ENCODE peak calls at places on chromosomes 5 and 9, in eight cellular contexts. G is astrocyte of the cerebellum, E is sigmoid colon, A is uterus, S is body of pancreas, C is right atrium auricular region, P is AG10803, D is kidney. Y is an unnamed sample.

GRCh38 chr9:23502004-23502403 is 324.0 kb downstream of the ELAVL2 start:
- DNase-seq in C (no peak), A (no peak), G (no peak), E (no peak), S (no peak), P (no peak), D (no peak), Y (no peak)

GRCh38 chr5:154937718-154938466 is at the start of gene GEMIN5:
- DNase-seq in A (peak), E (peak), G (peak), P (peak), D (peak), C (peak), S (peak), Y (peak)

GRCh38 chr9:120977321-120977720 is 50.7 kb upstream of the TRAF1 start:
- DNase-seq in A (no peak), S (no peak), C (no peak), P (no peak), D (no peak), G (no peak), E (no peak), Y (no peak)

GRCh38 chr5:84228266-84228665 is 156.4 kb downstream of the EDIL3 start:
- DNase-seq in S (no peak), G (no peak), A (no peak), C (no peak), P (no peak), E (no peak), D (no peak), Y (no peak)

GRCh38 chr5:125612356-125613149 is 810.7 kb upstream of the GRAMD2B start:
- DNase-seq in P (no peak), S (peak), A (no peak), D (peak), C (no peak), G (no peak), E (peak), Y (no peak)

GRCh38 chr5:85458319-85458718 is 1073.6 kb upstream of the EDIL3 start:
- DNase-seq in P (no peak), A (no peak), D (no peak), S (no peak), G (no peak), C (no peak), E (no peak), Y (no peak)

GRCh38 chr5:34474573-34475021 is 181.5 kb upstream of the RAI14 start:
- DNase-seq in P (peak), E (no peak), S (peak), A (no peak), D (no peak), C (no peak), G (peak), Y (no peak)

GRCh38 chr5:93581738-93582414 is 857 bp upstream of the NR2F1-AS1 start:
- DNase-seq in E (peak), D (no peak), A (no peak), S (no peak), P (peak), G (peak), C (no peak), Y (no peak)

GRCh38 chr9:113993838-113994540 is 84.1 kb downstream of the AMBP start:
- DNase-seq in P (peak), S (peak), G (peak), C (peak), E (peak), D (peak), A (peak), Y (peak)

GRCh38 chr5:60843693-60844428 is at the start of gene ELOVL7:
- DNase-seq in S (peak), C (no peak), E (no peak), G (no peak), D (peak), A (no peak), P (no peak), Y (peak)

GRCh38 chr5:147483961-147484707 is 25.7 kb downstream of the DPYSL3 start:
- DNase-seq in G (peak), S (peak), C (peak), A (peak), E (peak), D (no peak), P (peak), Y (peak)

GRCh38 chr9:71758277-71758676 is 10.0 kb downstream of the CEMIP2 start:
- DNase-seq in E (no peak), A (no peak), C (no peak), S (peak), P (no peak), D (no peak), G (no peak), Y (no peak)
- TF ChIP-seq CTCF in E (no peak), A (no peak), C (no peak), S (no peak), P (no peak), D (no peak), G (no peak), Y (no peak)

GRCh38 chr5:177494356-177495195 is 2.8 kb downstream of the PDLIM7 start:
- DNase-seq in G (peak), P (peak), C (peak), A (peak), D (peak), E (peak), S (peak), Y (peak)
- TF ChIP-seq CTCF in G (peak), P (peak), C (no peak), A (peak), D (peak), E (no peak), S (no peak), Y (peak)

GRCh38 chr9:130939405-130939941 is 426 bp upstream of the FIBCD1 start:
- DNase-seq in S (no peak), A (no peak), G (no peak), P (no peak), D (no peak), E (no peak), C (no peak), Y (no peak)
- TF ChIP-seq CTCF in S (no peak), A (no peak), G (no peak), P (no peak), D (no peak), E (no peak), C (no peak), Y (no peak)

DNA sequence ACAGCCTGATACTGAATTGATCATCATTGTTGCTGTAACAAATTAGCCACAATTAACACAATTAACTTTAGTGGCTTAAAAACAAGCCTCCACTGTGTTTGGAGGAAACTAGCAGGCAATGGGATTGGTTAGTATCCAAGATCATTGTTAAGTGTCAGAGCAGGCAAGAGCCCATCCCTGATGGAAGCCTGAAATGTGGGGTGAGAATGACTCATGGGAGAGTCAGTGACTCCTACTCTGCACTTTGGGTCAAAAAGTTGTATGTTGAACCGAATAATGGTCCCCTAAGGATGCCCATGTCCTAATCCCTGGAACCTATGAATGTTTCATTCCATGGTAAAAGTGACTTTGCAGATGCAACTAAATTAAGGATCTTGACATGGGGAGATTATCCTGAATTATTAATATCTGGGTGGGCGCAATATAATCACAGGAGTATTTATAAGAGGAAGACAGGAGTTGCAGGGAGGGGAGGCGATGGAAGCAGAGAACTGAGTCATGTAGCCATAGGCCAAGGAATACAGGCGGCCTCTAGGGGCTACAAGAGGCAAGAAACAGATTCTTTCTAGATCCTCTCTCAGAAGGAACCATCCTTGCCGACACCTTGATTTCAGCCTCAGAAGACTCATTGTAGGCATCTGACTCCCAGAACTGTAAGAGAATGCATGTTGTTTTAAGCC is 28.8 kb downstream of the ALG2 start:
- DNase-seq in E (no peak), G (no peak), P (no peak), S (no peak), A (no peak), C (no peak), D (no peak), Y (no peak)
- TF ChIP-seq CTCF in E (no peak), G (peak), P (peak), S (no peak), A (no peak), C (no peak), D (no peak), Y (no peak)

GRCh38 chr5:368162-369084 is 46.9 kb downstream of the AHRR start:
- DNase-seq in S (no peak), C (peak), D (peak), A (no peak), E (no peak), P (peak), G (no peak), Y (no peak)
- TF ChIP-seq CTCF in S (no peak), C (no peak), D (no peak), A (no peak), E (no peak), P (no peak), G (no peak), Y (no peak)

DNA sequence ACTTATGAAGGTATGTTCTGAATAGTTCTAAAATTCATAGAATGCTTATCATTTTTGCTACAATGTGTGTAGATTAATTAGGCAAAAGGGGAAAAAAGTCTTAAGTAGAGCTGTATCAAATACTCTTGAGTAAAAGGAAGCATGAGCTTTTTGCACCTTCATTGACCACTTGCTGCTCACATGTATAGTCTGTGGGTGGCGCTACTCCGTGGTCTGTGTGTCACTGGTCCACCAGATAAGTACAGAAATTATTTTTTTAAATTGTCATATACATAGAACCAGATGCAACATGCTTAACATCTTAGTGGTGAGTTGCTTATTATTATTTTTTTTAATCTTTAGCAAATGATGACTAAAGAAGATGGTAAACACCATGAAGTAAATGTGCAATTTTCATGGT is 130.2 kb downstream of the MAN2A1 start:
- DNase-seq in P (no peak), E (no peak), D (no peak), S (no peak), A (no peak), G (no peak), C (no peak), Y (no peak)
- TF ChIP-seq CTCF in P (no peak), E (no peak), D (no peak), S (no peak), A (no peak), G (no peak), C (no peak), Y (no peak)

GRCh38 chr5:68272289-68272688 is 56.7 kb downstream of the PIK3R1 start:
- DNase-seq in S (no peak), A (no peak), P (no peak), D (no peak), G (no peak), C (no peak), E (no peak), Y (no peak)
- TF ChIP-seq CTCF in S (peak), A (peak), P (peak), D (no peak), G (no peak), C (peak), E (peak), Y (peak)

GRCh38 chr5:91438871-91439270 is 55.8 kb upstream of the ARRDC3 start:
- DNase-seq in D (no peak), E (no peak), G (no peak), A (no peak), P (no peak), C (no peak), S (no peak), Y (no peak)
- TF ChIP-seq CTCF in D (no peak), E (no peak), G (no peak), A (no peak), P (no peak), C (no peak), S (no peak), Y (no peak)

Y was measured in heart left ventricle.